ENCODE peak calls at places on chromosome 13, in six cellular contexts. One of them, this sample, is unnamed.
A peak's percentile ranks its signal among the peaks of the same experiment; 100 is the strongest.

GRCh38 chr13:30679483-30680330 is 55.6 kb upstream of the ALOX5AP start:
- DNase-seq in frontal cortex: no peak
- DNase-seq in activated naive CD8-positive, alpha-beta T cell treated with anti-CD3 and anti-CD28 coated beads for 36 hours: no peak
- DNase-seq in coronary artery: no peak
- DNase-seq in NCI-H1105 treated with DMSO at 0.1 percent for 48 hours: no peak
- DNase-seq in stimulated activated naive CD8-positive, alpha-beta T cell treated with anti-CD3 and anti-CD28 coated beads, Interleukin-15, amount 100 ng/mL, for 72 hours: peak; percentile 20
- DNase-seq in this sample: no peak

GRCh38 chr13:111177081-111177711 is 62.1 kb downstream of the ARHGEF7 start:
- DNase-seq in frontal cortex: no peak
- DNase-seq in activated naive CD8-positive, alpha-beta T cell treated with anti-CD3 and anti-CD28 coated beads for 36 hours: peak; percentile 34
- DNase-seq in coronary artery: peak; percentile 87
- DNase-seq in NCI-H1105 treated with DMSO at 0.1 percent for 48 hours: peak; percentile 26
- DNase-seq in stimulated activated naive CD8-positive, alpha-beta T cell treated with anti-CD3 and anti-CD28 coated beads, Interleukin-15, amount 100 ng/mL, for 72 hours: no peak
- DNase-seq in this sample: no peak

GRCh38 chr13:41631296-41631965 is 174.1 kb downstream of the RGCC start:
- DNase-seq in frontal cortex: no peak
- DNase-seq in activated naive CD8-positive, alpha-beta T cell treated with anti-CD3 and anti-CD28 coated beads for 36 hours: no peak
- DNase-seq in coronary artery: no peak
- DNase-seq in NCI-H1105 treated with DMSO at 0.1 percent for 48 hours: no peak
- DNase-seq in stimulated activated naive CD8-positive, alpha-beta T cell treated with anti-CD3 and anti-CD28 coated beads, Interleukin-15, amount 100 ng/mL, for 72 hours: no peak
- DNase-seq in this sample: no peak

GRCh38 chr13:40483601-40484000 is 182.8 kb downstream of the FOXO1 start:
- DNase-seq in frontal cortex: no peak
- DNase-seq in activated naive CD8-positive, alpha-beta T cell treated with anti-CD3 and anti-CD28 coated beads for 36 hours: no peak
- DNase-seq in coronary artery: no peak
- DNase-seq in NCI-H1105 treated with DMSO at 0.1 percent for 48 hours: no peak
- DNase-seq in stimulated activated naive CD8-positive, alpha-beta T cell treated with anti-CD3 and anti-CD28 coated beads, Interleukin-15, amount 100 ng/mL, for 72 hours: no peak
- DNase-seq in this sample: no peak

GRCh38 chr13:45333973-45334922 is 6.7 kb downstream of the TPT1 start:
- DNase-seq in frontal cortex: no peak
- DNase-seq in activated naive CD8-positive, alpha-beta T cell treated with anti-CD3 and anti-CD28 coated beads for 36 hours: peak; percentile 18
- DNase-seq in coronary artery: no peak
- DNase-seq in NCI-H1105 treated with DMSO at 0.1 percent for 48 hours: no peak
- DNase-seq in stimulated activated naive CD8-positive, alpha-beta T cell treated with anti-CD3 and anti-CD28 coated beads, Interleukin-15, amount 100 ng/mL, for 72 hours: no peak
- DNase-seq in this sample: peak; percentile 32

GRCh38 chr13:106274551-106275208 is 260.8 kb downstream of the EFNB2 start:
- DNase-seq in frontal cortex: no peak
- DNase-seq in activated naive CD8-positive, alpha-beta T cell treated with anti-CD3 and anti-CD28 coated beads for 36 hours: no peak
- DNase-seq in coronary artery: no peak
- DNase-seq in NCI-H1105 treated with DMSO at 0.1 percent for 48 hours: no peak
- DNase-seq in stimulated activated naive CD8-positive, alpha-beta T cell treated with anti-CD3 and anti-CD28 coated beads, Interleukin-15, amount 100 ng/mL, for 72 hours: no peak
- DNase-seq in this sample: no peak

GRCh38 chr13:90640976-90641375 is 706.5 kb upstream of the MIR17HG start:
- DNase-seq in frontal cortex: no peak
- DNase-seq in activated naive CD8-positive, alpha-beta T cell treated with anti-CD3 and anti-CD28 coated beads for 36 hours: no peak
- DNase-seq in coronary artery: no peak
- DNase-seq in NCI-H1105 treated with DMSO at 0.1 percent for 48 hours: no peak
- DNase-seq in stimulated activated naive CD8-positive, alpha-beta T cell treated with anti-CD3 and anti-CD28 coated beads, Interleukin-15, amount 100 ng/mL, for 72 hours: no peak
- DNase-seq in this sample: peak; percentile 64

GRCh38 chr13:109672545-109672944 is 113.8 kb downstream of the IRS2 start:
- DNase-seq in frontal cortex: no peak
- DNase-seq in activated naive CD8-positive, alpha-beta T cell treated with anti-CD3 and anti-CD28 coated beads for 36 hours: no peak
- DNase-seq in coronary artery: no peak
- DNase-seq in NCI-H1105 treated with DMSO at 0.1 percent for 48 hours: no peak
- DNase-seq in stimulated activated naive CD8-positive, alpha-beta T cell treated with anti-CD3 and anti-CD28 coated beads, Interleukin-15, amount 100 ng/mL, for 72 hours: no peak
- DNase-seq in this sample: peak; percentile 48

GRCh38 chr13:49400755-49401659 is 42.9 kb downstream of the CAB39L start:
- DNase-seq in frontal cortex: no peak
- DNase-seq in activated naive CD8-positive, alpha-beta T cell treated with anti-CD3 and anti-CD28 coated beads for 36 hours: no peak
- DNase-seq in coronary artery: no peak
- DNase-seq in NCI-H1105 treated with DMSO at 0.1 percent for 48 hours: no peak
- DNase-seq in stimulated activated naive CD8-positive, alpha-beta T cell treated with anti-CD3 and anti-CD28 coated beads, Interleukin-15, amount 100 ng/mL, for 72 hours: no peak
- DNase-seq in this sample: no peak

GRCh38 chr13:41496420-41497234 is 39.3 kb downstream of the RGCC start:
- DNase-seq in frontal cortex: no peak
- DNase-seq in activated naive CD8-positive, alpha-beta T cell treated with anti-CD3 and anti-CD28 coated beads for 36 hours: no peak
- DNase-seq in coronary artery: no peak
- DNase-seq in NCI-H1105 treated with DMSO at 0.1 percent for 48 hours: no peak
- DNase-seq in stimulated activated naive CD8-positive, alpha-beta T cell treated with anti-CD3 and anti-CD28 coated beads, Interleukin-15, amount 100 ng/mL, for 72 hours: no peak
- DNase-seq in this sample: peak; percentile 66

GRCh38 chr13:73599232-73600128 is 534.7 kb downstream of the KLF12 start:
- DNase-seq in frontal cortex: no peak
- DNase-seq in activated naive CD8-positive, alpha-beta T cell treated with anti-CD3 and anti-CD28 coated beads for 36 hours: no peak
- DNase-seq in coronary artery: no peak
- DNase-seq in NCI-H1105 treated with DMSO at 0.1 percent for 48 hours: no peak
- DNase-seq in stimulated activated naive CD8-positive, alpha-beta T cell treated with anti-CD3 and anti-CD28 coated beads, Interleukin-15, amount 100 ng/mL, for 72 hours: no peak
- DNase-seq in this sample: no peak

GRCh38 chr13:23462815-23463559 is 29.5 kb upstream of the SACS start:
- DNase-seq in frontal cortex: no peak
- DNase-seq in activated naive CD8-positive, alpha-beta T cell treated with anti-CD3 and anti-CD28 coated beads for 36 hours: no peak
- DNase-seq in coronary artery: no peak
- DNase-seq in NCI-H1105 treated with DMSO at 0.1 percent for 48 hours: no peak
- DNase-seq in stimulated activated naive CD8-positive, alpha-beta T cell treated with anti-CD3 and anti-CD28 coated beads, Interleukin-15, amount 100 ng/mL, for 72 hours: no peak
- DNase-seq in this sample: peak; percentile 43

GRCh38 chr13:41050041-41050440 is 11.3 kb upstream of the WBP4 start:
- DNase-seq in frontal cortex: no peak
- DNase-seq in activated naive CD8-positive, alpha-beta T cell treated with anti-CD3 and anti-CD28 coated beads for 36 hours: no peak
- DNase-seq in coronary artery: no peak
- DNase-seq in NCI-H1105 treated with DMSO at 0.1 percent for 48 hours: no peak
- DNase-seq in stimulated activated naive CD8-positive, alpha-beta T cell treated with anti-CD3 and anti-CD28 coated beads, Interleukin-15, amount 100 ng/mL, for 72 hours: no peak
- DNase-seq in this sample: no peak

GRCh38 chr13:48580886-48581285 is 48.0 kb upstream of the RCBTB2 start:
- DNase-seq in frontal cortex: no peak
- DNase-seq in activated naive CD8-positive, alpha-beta T cell treated with anti-CD3 and anti-CD28 coated beads for 36 hours: no peak
- DNase-seq in coronary artery: no peak
- DNase-seq in NCI-H1105 treated with DMSO at 0.1 percent for 48 hours: no peak
- DNase-seq in stimulated activated naive CD8-positive, alpha-beta T cell treated with anti-CD3 and anti-CD28 coated beads, Interleukin-15, amount 100 ng/mL, for 72 hours: no peak
- DNase-seq in this sample: no peak

GRCh38 chr13:114212096-114212495 is 22.6 kb upstream of the CDC16 start:
- DNase-seq in frontal cortex: no peak
- DNase-seq in activated naive CD8-positive, alpha-beta T cell treated with anti-CD3 and anti-CD28 coated beads for 36 hours: no peak
- DNase-seq in coronary artery: no peak
- DNase-seq in NCI-H1105 treated with DMSO at 0.1 percent for 48 hours: no peak
- DNase-seq in stimulated activated naive CD8-positive, alpha-beta T cell treated with anti-CD3 and anti-CD28 coated beads, Interleukin-15, amount 100 ng/mL, for 72 hours: no peak
- DNase-seq in this sample: no peak

GRCh38 chr13:80340643-80341097 is 256 bp downstream of the SPRY2 start:
- DNase-seq in frontal cortex: no peak
- DNase-seq in activated naive CD8-positive, alpha-beta T cell treated with anti-CD3 and anti-CD28 coated beads for 36 hours: peak; percentile 7
- DNase-seq in coronary artery: no peak
- DNase-seq in NCI-H1105 treated with DMSO at 0.1 percent for 48 hours: peak; percentile 44
- DNase-seq in stimulated activated naive CD8-positive, alpha-beta T cell treated with anti-CD3 and anti-CD28 coated beads, Interleukin-15, amount 100 ng/mL, for 72 hours: peak; percentile 15
- DNase-seq in this sample: peak; percentile 61

GRCh38 chr13:112061367-112062046 is 5.4 kb upstream of the SOX1 start:
- DNase-seq in frontal cortex: peak; percentile 37
- DNase-seq in activated naive CD8-positive, alpha-beta T cell treated with anti-CD3 and anti-CD28 coated beads for 36 hours: no peak
- DNase-seq in coronary artery: no peak
- DNase-seq in NCI-H1105 treated with DMSO at 0.1 percent for 48 hours: no peak
- DNase-seq in stimulated activated naive CD8-positive, alpha-beta T cell treated with anti-CD3 and anti-CD28 coated beads, Interleukin-15, amount 100 ng/mL, for 72 hours: no peak
- DNase-seq in this sample: no peak

GRCh38 chr13:101416181-101417042 is at the start of gene NALCN:
- DNase-seq in frontal cortex: peak; percentile 63
- DNase-seq in activated naive CD8-positive, alpha-beta T cell treated with anti-CD3 and anti-CD28 coated beads for 36 hours: no peak
- DNase-seq in coronary artery: peak; percentile 77
- DNase-seq in NCI-H1105 treated with DMSO at 0.1 percent for 48 hours: peak; percentile 22
- DNase-seq in stimulated activated naive CD8-positive, alpha-beta T cell treated with anti-CD3 and anti-CD28 coated beads, Interleukin-15, amount 100 ng/mL, for 72 hours: no peak
- DNase-seq in this sample: no peak

GRCh38 chr13:110376120-110376519 is 69.0 kb downstream of the COL4A2 start:
- DNase-seq in frontal cortex: no peak
- DNase-seq in activated naive CD8-positive, alpha-beta T cell treated with anti-CD3 and anti-CD28 coated beads for 36 hours: no peak
- DNase-seq in coronary artery: no peak
- DNase-seq in NCI-H1105 treated with DMSO at 0.1 percent for 48 hours: no peak
- DNase-seq in stimulated activated naive CD8-positive, alpha-beta T cell treated with anti-CD3 and anti-CD28 coated beads, Interleukin-15, amount 100 ng/mL, for 72 hours: no peak
- DNase-seq in this sample: no peak

GRCh38 chr13:48682452-48682851 is 28.7 kb downstream of the CYSLTR2 start:
- DNase-seq in frontal cortex: no peak
- DNase-seq in activated naive CD8-positive, alpha-beta T cell treated with anti-CD3 and anti-CD28 coated beads for 36 hours: no peak
- DNase-seq in coronary artery: no peak
- DNase-seq in NCI-H1105 treated with DMSO at 0.1 percent for 48 hours: no peak
- DNase-seq in stimulated activated naive CD8-positive, alpha-beta T cell treated with anti-CD3 and anti-CD28 coated beads, Interleukin-15, amount 100 ng/mL, for 72 hours: no peak
- DNase-seq in this sample: no peak

GRCh38 chr13:21616880-21617279 is 12.9 kb upstream of the MICU2 start:
- DNase-seq in frontal cortex: no peak
- DNase-seq in activated naive CD8-positive, alpha-beta T cell treated with anti-CD3 and anti-CD28 coated beads for 36 hours: no peak
- DNase-seq in coronary artery: no peak
- DNase-seq in NCI-H1105 treated with DMSO at 0.1 percent for 48 hours: no peak
- DNase-seq in stimulated activated naive CD8-positive, alpha-beta T cell treated with anti-CD3 and anti-CD28 coated beads, Interleukin-15, amount 100 ng/mL, for 72 hours: no peak
- DNase-seq in this sample: no peak

GRCh38 chr13:99721606-99722384 is 220.5 kb downstream of the TM9SF2 start:
- DNase-seq in frontal cortex: no peak
- DNase-seq in activated naive CD8-positive, alpha-beta T cell treated with anti-CD3 and anti-CD28 coated beads for 36 hours: no peak
- DNase-seq in coronary artery: no peak
- DNase-seq in NCI-H1105 treated with DMSO at 0.1 percent for 48 hours: no peak
- DNase-seq in stimulated activated naive CD8-positive, alpha-beta T cell treated with anti-CD3 and anti-CD28 coated beads, Interleukin-15, amount 100 ng/mL, for 72 hours: no peak
- DNase-seq in this sample: no peak

GRCh38 chr13:27952931-27953670 is 16.0 kb downstream of the CDX2 start:
- DNase-seq in frontal cortex: no peak
- DNase-seq in activated naive CD8-positive, alpha-beta T cell treated with anti-CD3 and anti-CD28 coated beads for 36 hours: no peak
- DNase-seq in coronary artery: no peak
- DNase-seq in NCI-H1105 treated with DMSO at 0.1 percent for 48 hours: no peak
- DNase-seq in stimulated activated naive CD8-positive, alpha-beta T cell treated with anti-CD3 and anti-CD28 coated beads, Interleukin-15, amount 100 ng/mL, for 72 hours: no peak
- DNase-seq in this sample: no peak

GRCh38 chr13:20125129-20125782 is 35.6 kb downstream of the GJA3 start:
- DNase-seq in frontal cortex: no peak
- DNase-seq in activated naive CD8-positive, alpha-beta T cell treated with anti-CD3 and anti-CD28 coated beads for 36 hours: no peak
- DNase-seq in coronary artery: no peak
- DNase-seq in NCI-H1105 treated with DMSO at 0.1 percent for 48 hours: no peak
- DNase-seq in stimulated activated naive CD8-positive, alpha-beta T cell treated with anti-CD3 and anti-CD28 coated beads, Interleukin-15, amount 100 ng/mL, for 72 hours: no peak
- DNase-seq in this sample: peak; percentile 50

GRCh38 chr13:47898080-47898479 is 103.0 kb downstream of the SUCLA2 start:
- DNase-seq in frontal cortex: no peak
- DNase-seq in activated naive CD8-positive, alpha-beta T cell treated with anti-CD3 and anti-CD28 coated beads for 36 hours: no peak
- DNase-seq in coronary artery: no peak
- DNase-seq in NCI-H1105 treated with DMSO at 0.1 percent for 48 hours: no peak
- DNase-seq in stimulated activated naive CD8-positive, alpha-beta T cell treated with anti-CD3 and anti-CD28 coated beads, Interleukin-15, amount 100 ng/mL, for 72 hours: no peak
- DNase-seq in this sample: no peak

GRCh38 chr13:41916173-41916954 is 44.5 kb downstream of the VWA8 start:
- DNase-seq in frontal cortex: no peak
- DNase-seq in activated naive CD8-positive, alpha-beta T cell treated with anti-CD3 and anti-CD28 coated beads for 36 hours: no peak
- DNase-seq in coronary artery: no peak
- DNase-seq in NCI-H1105 treated with DMSO at 0.1 percent for 48 hours: no peak
- DNase-seq in stimulated activated naive CD8-positive, alpha-beta T cell treated with anti-CD3 and anti-CD28 coated beads, Interleukin-15, amount 100 ng/mL, for 72 hours: peak; percentile 43
- DNase-seq in this sample: peak; percentile 84

GRCh38 chr13:98349731-98350305 is 172.7 kb upstream of the RNF113B start:
- DNase-seq in frontal cortex: no peak
- DNase-seq in activated naive CD8-positive, alpha-beta T cell treated with anti-CD3 and anti-CD28 coated beads for 36 hours: no peak
- DNase-seq in coronary artery: no peak
- DNase-seq in NCI-H1105 treated with DMSO at 0.1 percent for 48 hours: no peak
- DNase-seq in stimulated activated naive CD8-positive, alpha-beta T cell treated with anti-CD3 and anti-CD28 coated beads, Interleukin-15, amount 100 ng/mL, for 72 hours: no peak
- DNase-seq in this sample: no peak

GRCh38 chr13:35826626-35827254 is 304.4 kb downstream of the DCLK1 start:
- DNase-seq in frontal cortex: no peak
- DNase-seq in activated naive CD8-positive, alpha-beta T cell treated with anti-CD3 and anti-CD28 coated beads for 36 hours: no peak
- DNase-seq in coronary artery: no peak
- DNase-seq in NCI-H1105 treated with DMSO at 0.1 percent for 48 hours: no peak
- DNase-seq in stimulated activated naive CD8-positive, alpha-beta T cell treated with anti-CD3 and anti-CD28 coated beads, Interleukin-15, amount 100 ng/mL, for 72 hours: no peak
- DNase-seq in this sample: no peak

GRCh38 chr13:21238267-21238666 is 61.8 kb downstream of the MRPL57 start:
- DNase-seq in frontal cortex: no peak
- DNase-seq in activated naive CD8-positive, alpha-beta T cell treated with anti-CD3 and anti-CD28 coated beads for 36 hours: no peak
- DNase-seq in coronary artery: no peak
- DNase-seq in NCI-H1105 treated with DMSO at 0.1 percent for 48 hours: no peak
- DNase-seq in stimulated activated naive CD8-positive, alpha-beta T cell treated with anti-CD3 and anti-CD28 coated beads, Interleukin-15, amount 100 ng/mL, for 72 hours: no peak
- DNase-seq in this sample: no peak

GRCh38 chr13:21478881-21479808 is 20.0 kb upstream of the ZDHHC20 start:
- DNase-seq in frontal cortex: peak; percentile 52
- DNase-seq in activated naive CD8-positive, alpha-beta T cell treated with anti-CD3 and anti-CD28 coated beads for 36 hours: no peak
- DNase-seq in coronary artery: no peak
- DNase-seq in NCI-H1105 treated with DMSO at 0.1 percent for 48 hours: peak; percentile 32
- DNase-seq in stimulated activated naive CD8-positive, alpha-beta T cell treated with anti-CD3 and anti-CD28 coated beads, Interleukin-15, amount 100 ng/mL, for 72 hours: peak; percentile 43
- DNase-seq in this sample: peak; percentile 70

GRCh38 chr13:28558126-28558525 is 63.2 kb upstream of the FLT1 start:
- DNase-seq in frontal cortex: no peak
- DNase-seq in activated naive CD8-positive, alpha-beta T cell treated with anti-CD3 and anti-CD28 coated beads for 36 hours: no peak
- DNase-seq in coronary artery: no peak
- DNase-seq in NCI-H1105 treated with DMSO at 0.1 percent for 48 hours: no peak
- DNase-seq in stimulated activated naive CD8-positive, alpha-beta T cell treated with anti-CD3 and anti-CD28 coated beads, Interleukin-15, amount 100 ng/mL, for 72 hours: no peak
- DNase-seq in this sample: peak; percentile 86

GRCh38 chr13:21670883-21671792 is at the start of gene FGF9:
- DNase-seq in frontal cortex: peak; percentile 86
- DNase-seq in activated naive CD8-positive, alpha-beta T cell treated with anti-CD3 and anti-CD28 coated beads for 36 hours: peak; percentile 86
- DNase-seq in coronary artery: no peak
- DNase-seq in NCI-H1105 treated with DMSO at 0.1 percent for 48 hours: peak; percentile 80
- DNase-seq in stimulated activated naive CD8-positive, alpha-beta T cell treated with anti-CD3 and anti-CD28 coated beads, Interleukin-15, amount 100 ng/mL, for 72 hours: peak; percentile 86
- DNase-seq in this sample: peak; percentile 36

GRCh38 chr13:46992383-46992952 is 95.6 kb upstream of the HTR2A start:
- DNase-seq in frontal cortex: no peak
- DNase-seq in activated naive CD8-positive, alpha-beta T cell treated with anti-CD3 and anti-CD28 coated beads for 36 hours: no peak
- DNase-seq in coronary artery: no peak
- DNase-seq in NCI-H1105 treated with DMSO at 0.1 percent for 48 hours: no peak
- DNase-seq in stimulated activated naive CD8-positive, alpha-beta T cell treated with anti-CD3 and anti-CD28 coated beads, Interleukin-15, amount 100 ng/mL, for 72 hours: no peak
- DNase-seq in this sample: no peak

GRCh38 chr13:20942938-20943518 is 40.5 kb upstream of the XPO4 start:
- DNase-seq in frontal cortex: no peak
- DNase-seq in activated naive CD8-positive, alpha-beta T cell treated with anti-CD3 and anti-CD28 coated beads for 36 hours: no peak
- DNase-seq in coronary artery: no peak
- DNase-seq in NCI-H1105 treated with DMSO at 0.1 percent for 48 hours: no peak
- DNase-seq in stimulated activated naive CD8-positive, alpha-beta T cell treated with anti-CD3 and anti-CD28 coated beads, Interleukin-15, amount 100 ng/mL, for 72 hours: no peak
- DNase-seq in this sample: no peak

GRCh38 chr13:110057052-110057451 is 249.9 kb downstream of the COL4A1 start:
- DNase-seq in frontal cortex: no peak
- DNase-seq in activated naive CD8-positive, alpha-beta T cell treated with anti-CD3 and anti-CD28 coated beads for 36 hours: no peak
- DNase-seq in coronary artery: no peak
- DNase-seq in NCI-H1105 treated with DMSO at 0.1 percent for 48 hours: no peak
- DNase-seq in stimulated activated naive CD8-positive, alpha-beta T cell treated with anti-CD3 and anti-CD28 coated beads, Interleukin-15, amount 100 ng/mL, for 72 hours: no peak
- DNase-seq in this sample: no peak